ENCODE peak calls at places on chromosomes 1 and 21, in nine cellular contexts. H is GM13976; J is nephron progenitor cell; A is AG20443; W is GM20000; P is NCI-H446 treated with DMSO at 0.1 percent for 48 hours; C is activated naive CD4-positive, alpha-beta T cell; M is dermis blood vessel endothelial cell; V is fibroblast of pulmonary artery. Q is an unnamed sample.

GRCh38 chr1:10509823-10510509 is 35.2 kb downstream of the PEX14 start:
- DNase-seq in H (no peak), J (no peak), A (no peak), W (no peak), P (no peak), C (no peak), M (no peak), V (no peak), Q (no peak)

GRCh38 chr21:35256468-35256988 is 207.4 kb upstream of the RUNX1 start:
- DNase-seq in H (no peak), J (no peak), A (peak), W (no peak), P (no peak), C (no peak), M (peak), V (peak), Q (peak)

GRCh38 chr1:88286716-88287115 is 397.4 kb upstream of the PKN2 start:
- DNase-seq in H (no peak), J (no peak), A (no peak), W (no peak), P (no peak), C (no peak), M (no peak), V (no peak), Q (no peak)

GRCh38 chr1:147545133-147545532 is 3.8 kb downstream of the BCL9 start:
- DNase-seq in H (no peak), J (no peak), A (peak), W (no peak), P (no peak), C (peak), M (no peak), V (peak), Q (peak)

GRCh38 chr1:210748796-210749195 is 385.2 kb downstream of the KCNH1 start:
- DNase-seq in H (no peak), J (no peak), A (no peak), W (no peak), P (no peak), C (no peak), M (no peak), V (no peak), Q (no peak)

GRCh38 chr1:91827094-91828006 is 58.6 kb downstream of the TGFBR3 start:
- DNase-seq in H (no peak), J (no peak), A (peak), W (no peak), P (no peak), C (no peak), M (no peak), V (no peak), Q (no peak)

GRCh38 chr1:52305417-52306226 is 60.4 kb downstream of the CC2D1B start:
- DNase-seq in H (no peak), J (no peak), A (no peak), W (no peak), P (no peak), C (no peak), M (no peak), V (no peak), Q (no peak)

GRCh38 chr1:66261370-66261769 is 272.6 kb upstream of the SGIP1 start:
- DNase-seq in H (no peak), J (no peak), A (no peak), W (no peak), P (no peak), C (no peak), M (no peak), V (peak), Q (no peak)

GRCh38 chr1:910881-911721 is 12.6 kb upstream of the SAMD11 start:
- DNase-seq in H (no peak), J (no peak), A (no peak), W (no peak), P (peak), C (no peak), M (no peak), V (peak), Q (no peak)

GRCh38 chr1:233172201-233172600 is 123.3 kb downstream of the PCNX2 start:
- DNase-seq in H (no peak), J (no peak), A (no peak), W (no peak), P (peak), C (no peak), M (peak), V (peak), Q (no peak)

GRCh38 chr1:6450943-6451373 is 15.0 kb downstream of the TNFRSF25 start:
- DNase-seq in H (no peak), J (no peak), A (no peak), W (no peak), P (no peak), C (no peak), M (no peak), V (no peak), Q (no peak)

GRCh38 chr21:43307677-43308070 is 119.3 kb downstream of the SIK1 start:
- DNase-seq in H (no peak), J (no peak), A (no peak), W (no peak), P (no peak), C (no peak), M (no peak), V (no peak), Q (no peak)

GRCh38 chr21:38039841-38040240 is 123.6 kb upstream of the KCNJ6 start:
- DNase-seq in H (no peak), J (no peak), A (no peak), W (no peak), P (no peak), C (no peak), M (no peak), V (no peak), Q (peak)

GRCh38 chr21:34890724-34891609 is 158.1 kb downstream of the RUNX1 start:
- DNase-seq in H (peak), J (peak), A (no peak), W (no peak), P (no peak), C (no peak), M (peak), V (peak), Q (no peak)

GRCh38 chr21:38987551-38988210 is 182.0 kb downstream of the ETS2 start:
- DNase-seq in H (no peak), J (no peak), A (no peak), W (no peak), P (no peak), C (no peak), M (no peak), V (no peak), Q (no peak)

GRCh38 chr1:25904942-25905679 is 1.1 kb downstream of the STMN1 start:
- DNase-seq in H (peak), J (peak), A (peak), W (peak), P (peak), C (peak), M (peak), V (peak), Q (peak)

GRCh38 chr1:1291611-1292441 is 11.6 kb downstream of the SCNN1D start:
- DNase-seq in H (peak), J (peak), A (peak), W (peak), P (peak), C (no peak), M (peak), V (peak), Q (peak)

GRCh38 chr1:217322834-217323233 is 308.1 kb downstream of the GPATCH2 start:
- DNase-seq in H (peak), J (no peak), A (no peak), W (peak), P (no peak), C (no peak), M (no peak), V (no peak), Q (no peak)

GRCh38 chr1:7375781-7376660 is 395.1 kb upstream of the VAMP3 start:
- DNase-seq in H (no peak), J (no peak), A (no peak), W (no peak), P (no peak), C (no peak), M (no peak), V (no peak), Q (no peak)

GRCh38 chr1:115164484-115164883 is 75.2 kb upstream of the TSPAN2 start:
- DNase-seq in H (no peak), J (no peak), A (no peak), W (no peak), P (no peak), C (no peak), M (no peak), V (peak), Q (no peak)

GRCh38 chr1:36966242-36966641 is 68.1 kb downstream of the GRIK3 start:
- DNase-seq in H (no peak), J (peak), A (peak), W (no peak), P (no peak), C (no peak), M (peak), V (peak), Q (no peak)

GRCh38 chr1:48470506-48470905 is 1.5 kb downstream of the SPATA6 start:
- DNase-seq in H (no peak), J (peak), A (no peak), W (no peak), P (no peak), C (no peak), M (peak), V (peak), Q (no peak)

Q was measured in DMS 273 treated with DMSO at 0.1 percent for 48 hours.